ENCODE peak calls at places on chromosomes 16 and 17, in seven cellular contexts. One of them, this sample, is unnamed.
A peak's percentile ranks its signal among the peaks of the same experiment; 100 is the strongest.

GRCh38 chr17:81341347-81342061 is 46.4 kb upstream of the SLC38A10 start:
- DNase-seq in epithelial cell of proximal tubule: no peak
- DNase-seq in naive thymus-derived CD4-positive, alpha-beta T cell: no peak
- DNase-seq in brain microvascular endothelial cell: no peak
- DNase-seq in thoracic aorta: no peak
- DNase-seq in aorta: no peak
- DNase-seq in fibroblast of pulmonary artery: no peak
- DNase-seq in this sample: peak; percentile 39

GRCh38 chr17:56754523-56755208 is 79.1 kb downstream of the C17orf67 start:
- DNase-seq in epithelial cell of proximal tubule: no peak
- DNase-seq in naive thymus-derived CD4-positive, alpha-beta T cell: no peak
- DNase-seq in brain microvascular endothelial cell: peak; percentile 45
- DNase-seq in thoracic aorta: no peak
- DNase-seq in aorta: no peak
- DNase-seq in fibroblast of pulmonary artery: peak; percentile 24
- DNase-seq in this sample: peak; percentile 32

GRCh38 chr17:50096092-50096491 is 941 bp downstream of the PDK2 start:
- DNase-seq in epithelial cell of proximal tubule: no peak
- DNase-seq in naive thymus-derived CD4-positive, alpha-beta T cell: no peak
- DNase-seq in brain microvascular endothelial cell: no peak
- DNase-seq in thoracic aorta: no peak
- DNase-seq in aorta: peak; percentile 50
- DNase-seq in fibroblast of pulmonary artery: no peak
- DNase-seq in this sample: no peak

GRCh38 chr16:2179576-2179975 is 16.8 kb downstream of the CASKIN1 start:
- DNase-seq in epithelial cell of proximal tubule: no peak
- DNase-seq in naive thymus-derived CD4-positive, alpha-beta T cell: no peak
- DNase-seq in brain microvascular endothelial cell: no peak
- DNase-seq in thoracic aorta: no peak
- DNase-seq in aorta: no peak
- DNase-seq in fibroblast of pulmonary artery: no peak
- DNase-seq in this sample: no peak

GRCh38 chr17:59004338-59005111 is 102.2 kb downstream of the TRIM37 start:
- DNase-seq in epithelial cell of proximal tubule: no peak
- DNase-seq in naive thymus-derived CD4-positive, alpha-beta T cell: peak; percentile 59
- DNase-seq in brain microvascular endothelial cell: peak; percentile 49
- DNase-seq in thoracic aorta: peak; percentile 10
- DNase-seq in aorta: peak; percentile 51
- DNase-seq in fibroblast of pulmonary artery: peak; percentile 78
- DNase-seq in this sample: peak; percentile 78

GRCh38 chr17:76385892-76386786 is 1.7 kb downstream of the SPHK1 start:
- DNase-seq in epithelial cell of proximal tubule: no peak
- DNase-seq in naive thymus-derived CD4-positive, alpha-beta T cell: peak; percentile 80
- DNase-seq in brain microvascular endothelial cell: peak; percentile 82
- DNase-seq in thoracic aorta: peak; percentile 52
- DNase-seq in aorta: peak; percentile 89
- DNase-seq in fibroblast of pulmonary artery: peak; percentile 85
- DNase-seq in this sample: peak; percentile 90

GRCh38 chr17:33124871-33125551 is 133.4 kb downstream of the SPACA3 start:
- DNase-seq in epithelial cell of proximal tubule: no peak
- DNase-seq in naive thymus-derived CD4-positive, alpha-beta T cell: no peak
- DNase-seq in brain microvascular endothelial cell: no peak
- DNase-seq in thoracic aorta: no peak
- DNase-seq in aorta: no peak
- DNase-seq in fibroblast of pulmonary artery: no peak
- DNase-seq in this sample: no peak

GRCh38 chr17:16013943-16014407 is 14.4 kb downstream of the TTC19 start:
- DNase-seq in epithelial cell of proximal tubule: peak; percentile 16
- DNase-seq in naive thymus-derived CD4-positive, alpha-beta T cell: no peak
- DNase-seq in brain microvascular endothelial cell: peak; percentile 65
- DNase-seq in thoracic aorta: no peak
- DNase-seq in aorta: no peak
- DNase-seq in fibroblast of pulmonary artery: peak; percentile 91
- DNase-seq in this sample: peak; percentile 83

GRCh38 chr16:75074920-75075687 is 41.5 kb downstream of the LDHD start:
- DNase-seq in epithelial cell of proximal tubule: no peak
- DNase-seq in naive thymus-derived CD4-positive, alpha-beta T cell: peak; percentile 86
- DNase-seq in brain microvascular endothelial cell: no peak
- DNase-seq in thoracic aorta: no peak
- DNase-seq in aorta: no peak
- DNase-seq in fibroblast of pulmonary artery: peak; percentile 43
- DNase-seq in this sample: peak; percentile 75

GRCh38 chr17:13541032-13541480 is 60.7 kb downstream of the HS3ST3A1 start:
- DNase-seq in epithelial cell of proximal tubule: no peak
- DNase-seq in naive thymus-derived CD4-positive, alpha-beta T cell: no peak
- DNase-seq in brain microvascular endothelial cell: peak; percentile 92
- DNase-seq in thoracic aorta: no peak
- DNase-seq in aorta: no peak
- DNase-seq in fibroblast of pulmonary artery: peak; percentile 93
- DNase-seq in this sample: peak; percentile 95

GRCh38 chr17:30279156-30279555 is 12.6 kb downstream of the BLMH start:
- DNase-seq in epithelial cell of proximal tubule: no peak
- DNase-seq in naive thymus-derived CD4-positive, alpha-beta T cell: no peak
- DNase-seq in brain microvascular endothelial cell: no peak
- DNase-seq in thoracic aorta: no peak
- DNase-seq in aorta: no peak
- DNase-seq in fibroblast of pulmonary artery: no peak
- DNase-seq in this sample: no peak

GRCh38 chr17:17724307-17724921 is 43.2 kb downstream of the RAI1 start:
- DNase-seq in epithelial cell of proximal tubule: no peak
- DNase-seq in naive thymus-derived CD4-positive, alpha-beta T cell: no peak
- DNase-seq in brain microvascular endothelial cell: no peak
- DNase-seq in thoracic aorta: no peak
- DNase-seq in aorta: no peak
- DNase-seq in fibroblast of pulmonary artery: peak; percentile 71
- DNase-seq in this sample: peak; percentile 55

GRCh38 chr17:14214271-14214670 is 22.4 kb downstream of the CDRT15 start:
- DNase-seq in epithelial cell of proximal tubule: no peak
- DNase-seq in naive thymus-derived CD4-positive, alpha-beta T cell: no peak
- DNase-seq in brain microvascular endothelial cell: no peak
- DNase-seq in thoracic aorta: no peak
- DNase-seq in aorta: no peak
- DNase-seq in fibroblast of pulmonary artery: peak; percentile 23
- DNase-seq in this sample: no peak

GRCh38 chr17:17942846-17943245 is 29.4 kb downstream of the TOM1L2 start:
- DNase-seq in epithelial cell of proximal tubule: no peak
- DNase-seq in naive thymus-derived CD4-positive, alpha-beta T cell: no peak
- DNase-seq in brain microvascular endothelial cell: peak; percentile 52
- DNase-seq in thoracic aorta: no peak
- DNase-seq in aorta: no peak
- DNase-seq in fibroblast of pulmonary artery: peak; percentile 49
- DNase-seq in this sample: peak; percentile 29

GRCh38 chr16:28554634-28555423 is 1.1 kb downstream of the SGF29 start:
- DNase-seq in epithelial cell of proximal tubule: no peak
- DNase-seq in naive thymus-derived CD4-positive, alpha-beta T cell: no peak
- DNase-seq in brain microvascular endothelial cell: no peak
- DNase-seq in thoracic aorta: no peak
- DNase-seq in aorta: no peak
- DNase-seq in fibroblast of pulmonary artery: no peak
- DNase-seq in this sample: no peak
- H3K4me3 ChIP-seq in epithelial cell of proximal tubule: peak overlapping the region; percentile 85
- H3K4me3 ChIP-seq in naive thymus-derived CD4-positive, alpha-beta T cell: peak overlapping the region; percentile 66
- H3K4me3 ChIP-seq in brain microvascular endothelial cell: peak overlapping the region; percentile 57
- H3K4me3 ChIP-seq in thoracic aorta: peak overlapping the region; percentile 90
- H3K4me3 ChIP-seq in aorta: peak overlapping the region; percentile 54
- H3K4me3 ChIP-seq in fibroblast of pulmonary artery: peak overlapping the region; percentile 67
- H3K4me3 ChIP-seq in this sample: peak overlapping the region; percentile 81

DNA sequence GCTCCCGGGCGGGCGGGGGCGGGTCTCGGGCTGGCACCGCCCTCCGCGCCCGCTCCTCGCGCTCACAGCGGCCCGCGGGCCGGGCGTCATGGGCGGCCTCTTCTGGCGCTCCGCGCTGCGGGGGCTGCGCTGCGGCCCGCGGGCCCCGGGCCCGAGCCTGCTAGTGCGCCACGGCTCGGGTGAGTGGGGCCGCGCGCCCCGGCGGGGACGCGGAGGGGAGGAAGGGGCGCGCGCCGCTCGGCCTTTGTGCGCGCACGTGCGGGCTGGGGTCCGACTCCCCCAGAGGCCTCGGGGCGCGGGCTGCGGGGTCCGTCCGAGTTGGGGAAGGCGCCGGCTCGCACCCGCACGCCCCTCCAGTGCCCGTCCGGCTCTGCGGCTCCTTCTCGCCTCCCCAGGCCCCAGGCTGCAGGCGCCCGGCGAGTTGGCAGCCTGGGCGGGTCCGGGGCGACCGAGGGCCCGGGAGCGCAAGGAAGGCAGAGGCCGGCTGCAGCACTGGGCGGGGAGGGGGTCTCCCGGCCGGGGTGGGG is at the start of gene NME4:
- DNase-seq in epithelial cell of proximal tubule: no peak
- DNase-seq in naive thymus-derived CD4-positive, alpha-beta T cell: no peak
- DNase-seq in brain microvascular endothelial cell: no peak
- DNase-seq in thoracic aorta: no peak
- DNase-seq in aorta: no peak
- DNase-seq in fibroblast of pulmonary artery: peak; percentile 51
- DNase-seq in this sample: peak; percentile 9
- H3K4me3 ChIP-seq in epithelial cell of proximal tubule: peak within 1 kb of the TSS; percentile 58
- H3K4me3 ChIP-seq in naive thymus-derived CD4-positive, alpha-beta T cell: peak within 1 kb of the TSS; percentile 44
- H3K4me3 ChIP-seq in brain microvascular endothelial cell: peak within 1 kb of the TSS; percentile 54
- H3K4me3 ChIP-seq in thoracic aorta: peak within 1 kb of the TSS; percentile 68
- H3K4me3 ChIP-seq in aorta: peak within 1 kb of the TSS; percentile 82
- H3K4me3 ChIP-seq in fibroblast of pulmonary artery: peak within 1 kb of the TSS; percentile 65
- H3K4me3 ChIP-seq in this sample: peak within 1 kb of the TSS; percentile 54

GRCh38 chr16:27718767-27719445 is 169.0 kb downstream of the KATNIP start:
- DNase-seq in epithelial cell of proximal tubule: no peak
- DNase-seq in naive thymus-derived CD4-positive, alpha-beta T cell: no peak
- DNase-seq in brain microvascular endothelial cell: no peak
- DNase-seq in thoracic aorta: no peak
- DNase-seq in aorta: no peak
- DNase-seq in fibroblast of pulmonary artery: no peak
- DNase-seq in this sample: no peak
- H3K4me3 ChIP-seq in epithelial cell of proximal tubule: no peak overlapping the region
- H3K4me3 ChIP-seq in naive thymus-derived CD4-positive, alpha-beta T cell: no peak overlapping the region
- H3K4me3 ChIP-seq in brain microvascular endothelial cell: no peak overlapping the region
- H3K4me3 ChIP-seq in thoracic aorta: no peak overlapping the region
- H3K4me3 ChIP-seq in aorta: no peak overlapping the region
- H3K4me3 ChIP-seq in fibroblast of pulmonary artery: no peak overlapping the region
- H3K4me3 ChIP-seq in this sample: no peak overlapping the region

GRCh38 chr17:80185968-80186367 is 16.1 kb downstream of the CARD14 start:
- DNase-seq in epithelial cell of proximal tubule: no peak
- DNase-seq in naive thymus-derived CD4-positive, alpha-beta T cell: no peak
- DNase-seq in brain microvascular endothelial cell: no peak
- DNase-seq in thoracic aorta: no peak
- DNase-seq in aorta: no peak
- DNase-seq in fibroblast of pulmonary artery: no peak
- DNase-seq in this sample: no peak

GRCh38 chr17:80184423-80184714 is 14.5 kb downstream of the CARD14 start:
- DNase-seq in epithelial cell of proximal tubule: no peak
- DNase-seq in naive thymus-derived CD4-positive, alpha-beta T cell: no peak
- DNase-seq in brain microvascular endothelial cell: no peak
- DNase-seq in thoracic aorta: no peak
- DNase-seq in aorta: no peak
- DNase-seq in fibroblast of pulmonary artery: no peak
- DNase-seq in this sample: no peak

GRCh38 chr17:80189611-80190010 is 19.8 kb downstream of the CARD14 start:
- DNase-seq in epithelial cell of proximal tubule: no peak
- DNase-seq in naive thymus-derived CD4-positive, alpha-beta T cell: no peak
- DNase-seq in brain microvascular endothelial cell: no peak
- DNase-seq in thoracic aorta: no peak
- DNase-seq in aorta: no peak
- DNase-seq in fibroblast of pulmonary artery: no peak
- DNase-seq in this sample: no peak

GRCh38 chr17:80187493-80187892 is 17.7 kb downstream of the CARD14 start:
- DNase-seq in epithelial cell of proximal tubule: no peak
- DNase-seq in naive thymus-derived CD4-positive, alpha-beta T cell: no peak
- DNase-seq in brain microvascular endothelial cell: no peak
- DNase-seq in thoracic aorta: no peak
- DNase-seq in aorta: peak; percentile 73
- DNase-seq in fibroblast of pulmonary artery: peak; percentile 47
- DNase-seq in this sample: peak; percentile 52

DNA sequence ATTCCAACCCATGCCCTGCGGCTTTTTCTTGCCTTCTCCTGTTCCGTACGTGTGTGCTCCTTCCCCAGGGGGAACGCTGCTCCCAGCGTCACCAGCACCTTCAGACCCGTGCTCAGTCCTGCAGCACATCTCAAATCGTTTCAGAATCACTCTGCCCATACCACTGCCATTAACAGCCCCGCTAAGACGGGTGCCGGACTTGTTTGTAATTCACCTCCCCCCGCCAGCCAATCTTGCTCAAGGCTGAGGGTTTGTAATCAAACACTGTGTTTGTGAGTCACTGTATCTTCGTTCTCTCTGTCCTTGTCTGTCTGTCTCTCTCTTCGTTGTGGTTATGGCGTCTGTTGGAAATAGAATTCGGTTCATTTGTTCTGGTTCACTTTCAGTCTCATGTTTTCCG is 17.3 kb downstream of the CARD14 start:
- DNase-seq in epithelial cell of proximal tubule: no peak
- DNase-seq in naive thymus-derived CD4-positive, alpha-beta T cell: no peak
- DNase-seq in brain microvascular endothelial cell: no peak
- DNase-seq in thoracic aorta: no peak
- DNase-seq in aorta: no peak
- DNase-seq in fibroblast of pulmonary artery: peak; percentile 22
- DNase-seq in this sample: peak; percentile 36
- H3K4me3 ChIP-seq in epithelial cell of proximal tubule: peak overlapping the region; percentile 11
- H3K4me3 ChIP-seq in naive thymus-derived CD4-positive, alpha-beta T cell: no peak overlapping the region
- H3K4me3 ChIP-seq in brain microvascular endothelial cell: no peak overlapping the region
- H3K4me3 ChIP-seq in thoracic aorta: no peak overlapping the region
- H3K4me3 ChIP-seq in aorta: no peak overlapping the region
- H3K4me3 ChIP-seq in fibroblast of pulmonary artery: peak overlapping the region; percentile 12
- H3K4me3 ChIP-seq in this sample: peak overlapping the region; percentile 39

GRCh38 chr16:85004587-85005205 is 6.6 kb downstream of the ZDHHC7 start:
- DNase-seq in epithelial cell of proximal tubule: peak; percentile 76
- DNase-seq in naive thymus-derived CD4-positive, alpha-beta T cell: no peak
- DNase-seq in brain microvascular endothelial cell: peak; percentile 84
- DNase-seq in thoracic aorta: peak; percentile 32
- DNase-seq in aorta: no peak
- DNase-seq in fibroblast of pulmonary artery: peak; percentile 81
- DNase-seq in this sample: peak; percentile 75
- H3K4me3 ChIP-seq in epithelial cell of proximal tubule: no peak overlapping the region
- H3K4me3 ChIP-seq in naive thymus-derived CD4-positive, alpha-beta T cell: no peak overlapping the region
- H3K4me3 ChIP-seq in brain microvascular endothelial cell: no peak overlapping the region
- H3K4me3 ChIP-seq in thoracic aorta: peak overlapping the region; percentile 58
- H3K4me3 ChIP-seq in aorta: no peak overlapping the region
- H3K4me3 ChIP-seq in fibroblast of pulmonary artery: no peak overlapping the region
- H3K4me3 ChIP-seq in this sample: no peak overlapping the region

This sample was measured in cardiac fibroblast.